ENCODE peak calls at places on chromosomes 1 and 21, in seven cellular contexts. O, E, K, I, T, B and G are unnamed samples.
A peak's percentile ranks its signal among the peaks of the same experiment; 100 is the strongest.

GRCh38 chr1:21077085-21077484 is 99.6 kb downstream of the EIF4G3 start:
- DNase-seq in O (no peak), B (no peak), T (peak; percentile 37), E (no peak), I (peak; percentile 68), K (no peak), G (no peak)

GRCh38 chr1:246450485-246451251 is 56.4 kb downstream of the SMYD3 start:
- DNase-seq in O (no peak), E (no peak), T (no peak), I (peak; percentile 54), B (no peak), K (no peak), G (peak; percentile 33)

GRCh38 chr1:109198745-109199144 is 15.0 kb upstream of the SARS1 start:
- DNase-seq in O (no peak), T (no peak), I (peak; percentile 43), B (no peak), E (no peak), K (no peak), G (no peak)

GRCh38 chr1:89523597-89524368 is 846 bp upstream of the LRRC8B start:
- DNase-seq in T (peak; percentile 18), E (no peak), O (no peak), B (no peak), I (peak; percentile 48), K (no peak), G (peak; percentile 82)

GRCh38 chr21:44331650-44332306 is 7.4 kb downstream of the CFAP410 start:
- DNase-seq in B (no peak), O (no peak), I (peak; percentile 20), E (no peak), T (no peak), K (no peak), G (no peak)

GRCh38 chr1:116321766-116322175 is 51.3 kb upstream of the ATP1A1 start:
- DNase-seq in E (no peak), T (no peak), K (no peak), B (no peak), O (no peak), I (no peak), G (no peak)

GRCh38 chr1:53471000-53471399 is 11.8 kb downstream of the DMRTB1 start:
- DNase-seq in K (no peak), O (no peak), E (no peak), T (no peak), I (no peak), B (no peak), G (no peak)

GRCh38 chr1:198678301-198678836 is 39.5 kb downstream of the PTPRC start:
- DNase-seq in B (no peak), O (no peak), T (no peak), K (no peak), I (no peak), E (no peak), G (peak; percentile 39)

GRCh38 chr1:33650708-33651107 is 178.3 kb downstream of the ZSCAN20 start:
- DNase-seq in B (no peak), T (no peak), K (no peak), E (no peak), I (no peak), O (no peak), G (no peak)

GRCh38 chr1:223016381-223016780 is 126.7 kb downstream of the TLR5 start:
- DNase-seq in O (no peak), I (no peak), B (no peak), T (no peak), K (no peak), E (no peak), G (no peak)

GRCh38 chr1:193318347-193318746 is 131.9 kb upstream of the B3GALT2 start:
- DNase-seq in T (no peak), O (no peak), I (no peak), B (no peak), K (no peak), E (no peak), G (no peak)

GRCh38 chr1:14880456-14881316 is 272.9 kb upstream of the TMEM51 start:
- DNase-seq in I (peak; percentile 16), K (no peak), T (peak; percentile 36), O (no peak), B (no peak), E (no peak), G (no peak)

GRCh38 chr1:89820423-89821321 is at the start of gene LRRC8D:
- DNase-seq in I (peak; percentile 82), E (peak; percentile 91), B (no peak), T (peak; percentile 85), K (no peak), O (peak; percentile 91), G (peak; percentile 89)

GRCh38 chr1:205834751-205835150 is 15.2 kb downstream of the PM20D1 start:
- DNase-seq in O (no peak), E (no peak), T (no peak), B (no peak), I (no peak), K (no peak), G (no peak)

GRCh38 chr1:201511925-201512539 is 5.1 kb upstream of the CSRP1 start:
- DNase-seq in B (no peak), E (peak; percentile 82), K (no peak), T (peak; percentile 63), I (peak; percentile 57), O (peak; percentile 78), G (peak; percentile 66)

GRCh38 chr21:26546698-26547097 is 26.4 kb downstream of the CYYR1 start:
- DNase-seq in B (no peak), K (no peak), E (peak; percentile 50), T (no peak), I (no peak), O (peak; percentile 37), G (no peak)

GRCh38 chr1:56627636-56628039 is 17.5 kb upstream of the PRKAA2 start:
- DNase-seq in T (no peak), K (no peak), I (no peak), E (no peak), B (no peak), O (no peak), G (no peak)

GRCh38 chr1:248611883-248612282 is 14.4 kb upstream of the OR2T10 start:
- DNase-seq in B (no peak), E (no peak), I (no peak), K (no peak), O (no peak), T (no peak), G (peak; percentile 45)

GRCh38 chr1:227896710-227897655 is 50.7 kb downstream of the WNT9A start:
- DNase-seq in K (no peak), T (peak; percentile 8), I (no peak), E (peak; percentile 39), B (no peak), O (peak; percentile 20), G (no peak)

GRCh38 chr1:60670313-60670712 is 412.0 kb upstream of the NFIA start:
- DNase-seq in O (no peak), T (no peak), K (peak; percentile 67), I (no peak), B (no peak), E (no peak), G (no peak)

GRCh38 chr1:75097686-75098085 is 36.5 kb upstream of the LHX8 start:
- DNase-seq in K (peak; percentile 4), I (no peak), O (peak; percentile 19), T (no peak), E (no peak), B (no peak), G (no peak)

GRCh38 chr1:218878369-218878768 is 295.3 kb upstream of the LYPLAL1 start:
- DNase-seq in T (no peak), B (no peak), E (no peak), I (peak; percentile 64), O (no peak), K (no peak), G (no peak)

GRCh38 chr1:156103521-156103947 is 11.0 kb upstream of the LMNA start:
- DNase-seq in T (peak; percentile 61), E (no peak), K (no peak), O (no peak), B (no peak), I (peak; percentile 54), G (no peak)

GRCh38 chr21:25421327-25422028 is 185.8 kb downstream of the MRPL39 start:
- DNase-seq in K (peak; percentile 37), O (no peak), E (no peak), I (peak; percentile 45), B (no peak), T (no peak), G (peak; percentile 95)
- TF ChIP-seq CTCF in K (peak; percentile 80), O (peak; percentile 28), E (peak; percentile 11), I (peak; percentile 43), B (peak; percentile 30), T (peak; percentile 19), G (peak; percentile 73)

GRCh38 chr1:114508386-114508898 is 2.6 kb downstream of the TRIM33 start:
- DNase-seq in E (no peak), B (no peak), K (no peak), T (no peak), O (no peak), I (no peak), G (no peak)
- H3K4me3 ChIP-seq in E (no peak overlapping the region), B (peak overlapping the region; percentile 89), K (peak overlapping the region; percentile 14), T (peak overlapping the region; percentile 93), O (no peak overlapping the region), I (peak overlapping the region; percentile 84), G (peak overlapping the region; percentile 72)

GRCh38 chr21:18468775-18469174 is 65.2 kb upstream of the TMPRSS15 start:
- DNase-seq in B (no peak), O (no peak), E (no peak), I (no peak), K (no peak), T (no peak), G (peak; percentile 17)
- TF ChIP-seq CTCF in B (no peak), O (no peak), E (no peak), I (no peak), K (no peak), T (no peak), G (no peak)

GRCh38 chr1:98054786-98055185 is 134.0 kb upstream of the DPYD start:
- DNase-seq in K (no peak), B (no peak), T (no peak), O (no peak), E (no peak), I (no peak), G (no peak)
- H3K4me3 ChIP-seq in K (no peak overlapping the region), B (no peak overlapping the region), T (no peak overlapping the region), O (no peak overlapping the region), E (no peak overlapping the region), I (no peak overlapping the region), G (no peak overlapping the region)

GRCh38 chr21:19286901-19287300 is 883.3 kb upstream of the TMPRSS15 start:
- DNase-seq in K (no peak), I (no peak), E (no peak), T (no peak), O (no peak), B (no peak), G (no peak)

GRCh38 chr21:19290328-19290727 is 886.7 kb upstream of the TMPRSS15 start:
- DNase-seq in B (no peak), O (no peak), K (no peak), I (no peak), E (no peak), T (no peak), G (no peak)
- TF ChIP-seq CTCF in B (no peak), O (no peak), K (no peak), I (no peak), E (no peak), T (no peak), G (no peak)